ENCODE peak calls at places on chromosomes 2 and 18, in five cellular contexts. W, D, F, N and Q are unnamed samples. For H3K9me3, the result is how much of the 10 kb centered on the place peaks cover.

GRCh38 chr2:137968477-137969417 is 4.5 kb downstream of the HNMT start:
- DNase-seq in W (no peak), D (no peak), F (no peak), N (no peak), Q (no peak)

GRCh38 chr2:10989782-10990181 is 78.0 kb downstream of the KCNF1 start:
- DNase-seq in W (no peak), D (no peak), F (no peak), N (no peak), Q (no peak)

GRCh38 chr18:13443546-13443945 is 225.0 kb downstream of the LDLRAD4 start:
- DNase-seq in W (no peak), D (no peak), F (no peak), N (no peak), Q (no peak)

GRCh38 chr2:18432999-18433398 is 127.5 kb downstream of the RDH14 start:
- DNase-seq in W (peak), D (peak), F (no peak), N (no peak), Q (no peak)

GRCh38 chr2:218367415-218368149 is 10.9 kb downstream of the CATIP start:
- DNase-seq in W (peak), D (peak), F (peak), N (peak), Q (peak)

GRCh38 chr2:45342-46130 is 769 bp downstream of the FAM110C start:
- DNase-seq in W (no peak), D (no peak), F (no peak), N (no peak), Q (no peak)

GRCh38 chr18:10099539-10100140 is 185.8 kb downstream of the VAPA start:
- DNase-seq in W (peak), D (no peak), F (peak), N (no peak), Q (no peak)

GRCh38 chr2:21415234-21415633 is 291.5 kb downstream of the TDRD15 start:
- DNase-seq in W (no peak), D (peak), F (no peak), N (no peak), Q (no peak)

GRCh38 chr2:189379287-189379630 is 62.0 kb upstream of the WDR75 start:
- DNase-seq in W (peak), D (no peak), F (no peak), N (no peak), Q (no peak)

GRCh38 chr2:215736653-215737290 is 276.6 kb downstream of the MREG start:
- DNase-seq in W (peak), D (peak), F (peak), N (no peak), Q (no peak)

GRCh38 chr2:117794668-117795067 is 19.8 kb upstream of the DDX18 start:
- DNase-seq in W (peak), D (no peak), F (peak), N (no peak), Q (no peak)

GRCh38 chr18:55953326-55953725 is 365.3 kb upstream of the TCF4 start:
- DNase-seq in W (no peak), D (no peak), F (no peak), N (no peak), Q (no peak)

GRCh38 chr2:69807821-69808540 is 21.5 kb upstream of the GMCL1 start:
- DNase-seq in W (no peak), D (no peak), F (no peak), N (no peak), Q (no peak)

GRCh38 chr2:215358891-215359575 is 47.2 kb downstream of the ATIC start:
- DNase-seq in W (peak), D (no peak), F (no peak), N (no peak), Q (no peak)

GRCh38 chr2:129731925-129732629 is 247.4 kb upstream of the RAB6C start:
- DNase-seq in W (no peak), D (no peak), F (no peak), N (no peak), Q (no peak)

GRCh38 chr2:101882948-101883347 is 108.8 kb upstream of the IL1R2 start:
- DNase-seq in W (no peak), D (peak), F (no peak), N (no peak), Q (no peak)

GRCh38 chr2:65320042-65320711 is 92.5 kb downstream of the ACTR2 start:
- DNase-seq in W (peak), D (no peak), F (peak), N (no peak), Q (no peak)

GRCh38 chr2:130872276-130873125 is 35.8 kb downstream of the ARHGEF4 start:
- DNase-seq in W (no peak), D (no peak), F (no peak), N (no peak), Q (no peak)

GRCh38 chr2:238024986-238025385 is 35.8 kb upstream of the SCLY start:
- DNase-seq in W (peak), D (no peak), F (peak), N (no peak), Q (no peak)

GRCh38 chr2:8438476-8438875 is 243.4 kb upstream of the ID2 start:
- DNase-seq in W (no peak), D (no peak), F (no peak), N (no peak), Q (no peak)

GRCh38 chr2:126774290-126774689 is 118.3 kb downstream of the GYPC start:
- DNase-seq in W (no peak), D (no peak), F (no peak), N (no peak), Q (no peak)

GRCh38 chr2:230582851-230583283 is 129.8 kb upstream of the CAB39 start:
- DNase-seq in W (peak), D (no peak), F (no peak), N (no peak), Q (no peak)

GRCh38 chr2:131010566-131010965 is 82.7 kb downstream of the FAM168B start:
- DNase-seq in W (no peak), D (no peak), F (no peak), N (no peak), Q (no peak)

GRCh38 chr18:49135871-49136270 is 185.1 kb upstream of the SMAD7 start:
- DNase-seq in W (peak), D (no peak), F (peak), N (no peak), Q (no peak)

GRCh38 chr2:65311596-65311995 is 84.0 kb downstream of the ACTR2 start:
- DNase-seq in W (no peak), D (no peak), F (no peak), N (no peak), Q (no peak)

GRCh38 chr2:108239786-108240185 is at the start of gene SULT1C3:
- DNase-seq in W (no peak), D (no peak), F (no peak), N (no peak), Q (no peak)

GRCh38 chr2:10911291-10912075 is at the start of gene KCNF1:
- DNase-seq in W (peak), D (peak), F (peak), N (no peak), Q (no peak)

GRCh38 chr18:34783485-34783884 is 73.4 kb downstream of the DTNA start:
- DNase-seq in W (peak), D (no peak), F (no peak), N (no peak), Q (no peak)

GRCh38 chr2:8821276-8822217 is 15.9 kb downstream of the KIDINS220 start:
- DNase-seq in W (peak), D (no peak), F (no peak), N (peak), Q (no peak)

GRCh38 chr2:175002547-175003274 is 2.5 kb downstream of the CHN1 start:
- DNase-seq in W (peak), D (no peak), F (no peak), N (no peak), Q (no peak)

GRCh38 chr2:148523315-148523714 is 121.2 kb upstream of the EPC2 start:
- DNase-seq in W (no peak), D (no peak), F (no peak), N (no peak), Q (no peak)

GRCh38 chr2:180523629-180524340 is 456.6 kb upstream of the UBE2E3 start:
- DNase-seq in W (peak), D (no peak), F (peak), N (no peak), Q (no peak)

GRCh38 chr2:222038086-222038802 is 260.6 kb downstream of the PAX3 start:
- DNase-seq in W (peak), D (peak), F (peak), N (no peak), Q (no peak)

GRCh38 chr2:89781962-89782361 is 1090.5 kb downstream of the RPIA start:
- DNase-seq in W (no peak), D (no peak), F (no peak), N (no peak), Q (no peak)

GRCh38 chr2:89780318-89780717 is 1088.8 kb downstream of the RPIA start:
- DNase-seq in W (no peak), D (no peak), F (no peak), N (no peak), Q (no peak)

DNA sequence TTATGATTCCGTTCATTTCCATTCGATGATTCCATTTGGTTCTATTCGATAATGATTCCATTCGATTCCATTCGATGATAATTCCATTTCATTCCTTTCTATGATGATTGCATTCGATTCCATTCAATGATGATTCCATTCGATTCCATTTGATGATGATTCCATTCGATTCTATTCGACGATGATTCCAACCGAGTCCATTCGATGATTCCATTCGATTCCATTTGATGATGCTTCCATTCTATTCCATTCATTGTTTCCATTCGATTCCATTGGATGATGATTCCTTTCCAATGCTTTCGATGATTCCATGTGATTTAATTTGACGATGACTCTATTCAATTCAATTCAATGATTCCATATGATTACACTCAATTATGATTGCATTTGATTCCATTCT is 1093.5 kb downstream of the RPIA start:
- DNase-seq in W (no peak), D (no peak), F (no peak), N (no peak), Q (no peak)
- H3K9me3 ChIP-seq in W (under half), D (half or more), F (half or more), N (under half), Q (under half)

DNA sequence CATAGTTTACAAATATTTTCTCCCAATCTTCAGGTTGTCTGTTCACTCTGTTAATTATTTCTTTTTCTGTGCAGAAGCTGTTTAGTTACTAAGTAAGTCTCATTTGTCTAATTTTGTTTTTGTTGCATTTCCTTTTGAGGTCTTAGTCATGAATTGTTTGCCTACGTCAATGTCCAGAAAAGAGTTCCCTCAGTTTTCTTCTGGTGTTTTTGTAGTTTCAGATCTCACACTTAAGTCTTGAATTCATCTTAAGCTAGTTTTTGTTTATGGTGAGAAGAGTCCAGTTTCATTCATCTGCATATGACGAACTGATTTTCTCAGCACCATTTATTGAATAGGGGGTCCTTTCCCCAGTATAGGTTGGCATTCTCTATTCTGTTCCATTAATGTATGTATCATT is 1252.2 kb upstream of the TMEFF2 start:
- DNase-seq in W (no peak), D (no peak), F (no peak), N (no peak), Q (no peak)
- H3K9me3 ChIP-seq in W (under half), D (under half), F (under half), N (under half), Q (under half)

GRCh38 chr18:63224574-63224973 is 95.0 kb downstream of the BCL2 start:
- DNase-seq in W (no peak), D (no peak), F (no peak), N (no peak), Q (no peak)
- H3K9me3 ChIP-seq in W (under half), D (under half), F (under half), N (under half), Q (under half)

DNA sequence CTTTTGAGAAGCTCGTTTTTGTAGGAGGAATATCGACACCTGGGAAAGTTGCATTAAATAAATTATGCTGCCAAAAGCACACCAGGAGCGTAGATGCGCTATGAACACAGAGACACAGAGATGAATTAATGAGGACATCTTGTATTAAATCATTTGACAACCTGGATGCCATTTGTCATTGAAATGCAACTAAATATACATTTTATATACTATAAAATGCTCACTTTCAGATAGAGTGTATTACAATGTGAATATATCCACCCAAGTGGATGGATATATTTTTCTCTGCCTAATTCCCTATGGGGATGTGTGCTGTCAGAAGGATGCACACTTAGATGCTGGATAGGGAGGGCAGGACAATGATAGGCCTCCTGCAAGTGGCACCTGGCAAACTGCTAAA is 426.2 kb downstream of the RIT2 start:
- DNase-seq in W (no peak), D (no peak), F (no peak), N (no peak), Q (no peak)
- H3K9me3 ChIP-seq in W (under half), D (under half), F (under half), N (under half), Q (under half)

GRCh38 chr2:115460008-115460407 is 1017.6 kb downstream of the DPP10 start:
- DNase-seq in W (no peak), D (no peak), F (no peak), N (no peak), Q (no peak)
- H3K9me3 ChIP-seq in W (under half), D (under half), F (under half), N (under half), Q (under half)

DNA sequence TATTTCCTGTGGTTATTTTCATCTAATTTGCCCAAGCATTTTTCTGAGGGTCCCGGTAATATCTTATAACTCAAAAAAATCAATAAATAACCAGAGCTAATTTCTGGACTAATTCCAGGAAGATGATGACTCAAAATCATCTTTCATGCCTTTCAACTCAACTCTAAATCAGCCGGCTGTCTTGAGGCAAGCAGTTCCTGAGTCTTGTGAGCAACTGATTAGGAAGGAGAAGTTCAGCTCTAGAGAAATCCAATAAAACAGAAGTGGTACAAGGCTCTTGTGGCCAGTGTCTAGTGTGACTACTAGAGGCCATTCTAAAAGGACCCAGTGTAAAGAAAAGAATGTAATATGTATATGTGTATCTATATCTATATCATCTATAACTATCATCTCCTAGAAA is 890.4 kb downstream of the TRIB2 start:
- DNase-seq in W (no peak), D (no peak), F (no peak), N (no peak), Q (no peak)
- H3K9me3 ChIP-seq in W (under half), D (under half), F (under half), N (under half), Q (under half)